ENCODE peak calls at places on chromosomes 1 and 21, in eight cellular contexts. H is gastrocnemius medialis, E is heart left ventricle, F is neural progenitor cell, B is heart right ventricle, W is DND-41, Y is RWPE2, Q is A549. A is an unnamed sample.

GRCh38 chr1:118821801-118822200 is 166.3 kb downstream of the TBX15 start:
- DNase-seq in H (no peak), E (no peak), F (no peak), B (no peak), W (no peak), Y (no peak), Q (no peak), A (no peak)

GRCh38 chr1:232207089-232207723 is 422.7 kb downstream of the SIPA1L2 start:
- DNase-seq in H (no peak), E (no peak), F (no peak), B (no peak), W (no peak), Y (no peak), Q (no peak), A (no peak)

GRCh38 chr1:25427696-25428095 is 3.0 kb upstream of the MACO1 start:
- DNase-seq in H (no peak), E (no peak), F (no peak), B (no peak), W (no peak), Y (no peak), Q (no peak), A (no peak)

GRCh38 chr1:211323156-211324063 is 3.2 kb upstream of the TRAF5 start:
- DNase-seq in H (no peak), E (no peak), F (peak), B (no peak), W (peak), Y (no peak), Q (peak), A (no peak)

GRCh38 chr1:232218955-232219865 is 410.7 kb downstream of the SIPA1L2 start:
- DNase-seq in H (peak), E (peak), F (no peak), B (peak), W (no peak), Y (no peak), Q (no peak), A (no peak)

GRCh38 chr1:83017701-83018100 is 981.2 kb downstream of the TTLL7 start:
- DNase-seq in H (no peak), E (no peak), F (no peak), B (no peak), W (no peak), Y (no peak), Q (no peak), A (no peak)

GRCh38 chr1:178055093-178055492 is 38.8 kb upstream of the RASAL2 start:
- DNase-seq in H (peak), E (peak), F (peak), B (peak), W (peak), Y (no peak), Q (peak), A (no peak)

GRCh38 chr1:18727956-18728355 is 97.3 kb downstream of the PAX7 start:
- DNase-seq in H (no peak), E (no peak), F (peak), B (no peak), W (no peak), Y (no peak), Q (no peak), A (no peak)

GRCh38 chr1:223364685-223365382 is 858 bp upstream of the SUSD4 start:
- DNase-seq in H (no peak), E (peak), F (peak), B (peak), W (peak), Y (no peak), Q (no peak), A (no peak)

GRCh38 chr1:232880354-232880753 is 70.1 kb upstream of the NTPCR start:
- DNase-seq in H (no peak), E (no peak), F (peak), B (no peak), W (peak), Y (no peak), Q (peak), A (no peak)

GRCh38 chr1:227849251-227849650 is 33.8 kb downstream of the PRSS38 start:
- DNase-seq in H (no peak), E (no peak), F (no peak), B (no peak), W (no peak), Y (no peak), Q (no peak), A (no peak)

GRCh38 chr1:217003355-217003754 is 280.1 kb upstream of the ESRRG start:
- DNase-seq in H (no peak), E (no peak), F (no peak), B (no peak), W (no peak), Y (no peak), Q (no peak), A (no peak)

GRCh38 chr1:82065917-82066316 is 265.2 kb downstream of the ADGRL2 start:
- DNase-seq in H (peak), E (peak), F (no peak), B (peak), W (no peak), Y (no peak), Q (no peak), A (no peak)

GRCh38 chr1:228073870-228074545 is 8.5 kb upstream of the ARF1 start:
- DNase-seq in H (no peak), E (peak), F (peak), B (no peak), W (no peak), Y (no peak), Q (no peak), A (no peak)

GRCh38 chr1:212955098-212955497 is 4.8 kb downstream of the VASH2 start:
- DNase-seq in H (no peak), E (no peak), F (no peak), B (no peak), W (no peak), Y (no peak), Q (no peak), A (no peak)

GRCh38 chr1:243264718-243265117 is 8.9 kb downstream of the SDCCAG8 start:
- DNase-seq in H (no peak), E (no peak), F (no peak), B (no peak), W (no peak), Y (no peak), Q (peak), A (no peak)

DNA sequence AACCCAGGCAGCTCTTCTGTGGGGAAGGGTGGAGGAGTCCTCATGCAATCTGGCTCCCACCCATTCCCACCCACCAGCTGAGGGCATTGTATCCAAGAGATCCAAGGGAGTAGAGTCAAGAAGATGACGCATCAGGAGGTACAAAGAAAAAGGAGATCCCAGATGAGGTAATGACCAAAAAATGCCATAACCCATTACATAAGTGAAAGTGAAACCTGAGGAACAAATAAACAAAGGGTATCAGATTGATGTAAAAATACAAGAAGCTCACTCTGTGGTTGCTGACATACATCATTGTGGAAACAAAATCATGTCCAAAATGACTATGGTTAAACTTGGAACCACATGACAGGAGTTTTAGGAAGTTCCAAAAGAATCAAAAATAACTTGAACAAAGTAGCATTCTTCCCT is 42.5 kb downstream of the CCN1 start:
- DNase-seq in H (no peak), E (no peak), F (no peak), B (no peak), W (no peak), Y (no peak), Q (no peak), A (peak)
- TF ChIP-seq CTCF in H (no peak), E (no peak), F (no peak), B (no peak), W (no peak), Y (no peak), Q (no peak), A (no peak)

GRCh38 chr21:45536301-45537081 is 5.7 kb downstream of the SLC19A1 start:
- DNase-seq in H (peak), E (peak), F (peak), B (no peak), W (no peak), Y (peak), Q (no peak), A (no peak)

GRCh38 chr21:45532826-45533730 is 9.2 kb downstream of the SLC19A1 start:
- DNase-seq in H (peak), E (peak), F (no peak), B (no peak), W (no peak), Y (peak), Q (no peak), A (no peak)

GRCh38 chr21:45535341-45536081 is 6.7 kb downstream of the SLC19A1 start:
- DNase-seq in H (peak), E (peak), F (no peak), B (peak), W (no peak), Y (peak), Q (no peak), A (no peak)

GRCh38 chr21:45533731-45534571 is 8.3 kb downstream of the SLC19A1 start:
- DNase-seq in H (peak), E (peak), F (no peak), B (peak), W (no peak), Y (peak), Q (no peak), A (no peak)

GRCh38 chr21:45534591-45535331 is 7.5 kb downstream of the SLC19A1 start:
- DNase-seq in H (peak), E (peak), F (no peak), B (peak), W (no peak), Y (peak), Q (no peak), A (no peak)
- H3K27ac ChIP-seq in H (no peak), E (no peak), F (no peak), B (peak), W (no peak), Y (no peak), Q (no peak), A (no peak)

GRCh38 chr1:184060316-184060715 is 8.8 kb downstream of the TSEN15 start:
- DNase-seq in H (no peak), E (no peak), F (no peak), B (no peak), W (no peak), Y (no peak), Q (no peak), A (no peak)
- TF ChIP-seq CTCF in H (no peak), E (no peak), F (no peak), B (no peak), W (no peak), Y (no peak), Q (no peak), A (no peak)

GRCh38 chr1:188128761-188129160 is 1300.0 kb downstream of the PLA2G4A start:
- DNase-seq in H (no peak), E (no peak), F (no peak), B (no peak), W (no peak), Y (peak), Q (peak), A (no peak)

GRCh38 chr1:188129856-188130838 is 1301.4 kb downstream of the PLA2G4A start:
- DNase-seq in H (no peak), E (no peak), F (no peak), B (no peak), W (no peak), Y (no peak), Q (no peak), A (no peak)

GRCh38 chr1:188122646-188123045 is 1293.9 kb downstream of the PLA2G4A start:
- DNase-seq in H (no peak), E (no peak), F (no peak), B (no peak), W (no peak), Y (no peak), Q (no peak), A (no peak)

GRCh38 chr1:188127507-188127906 is 1298.8 kb downstream of the PLA2G4A start:
- DNase-seq in H (no peak), E (no peak), F (no peak), B (no peak), W (no peak), Y (no peak), Q (no peak), A (no peak)
- H3K27ac ChIP-seq in H (no peak), E (no peak), F (no peak), B (no peak), W (no peak), Y (no peak), Q (no peak), A (no peak)

GRCh38 chr21:36917487-36918158 is 48.8 kb downstream of the HLCS start:
- DNase-seq in H (no peak), E (peak), F (peak), B (no peak), W (no peak), Y (no peak), Q (peak), A (peak)
- TF ChIP-seq CTCF in H (no peak), E (peak), F (peak), B (peak), W (peak), Y (peak), Q (peak), A (peak)

GRCh38 chr1:155008015-155008941 is 5.7 kb downstream of the ZBTB7B start:
- DNase-seq in H (peak), E (peak), F (no peak), B (no peak), W (no peak), Y (peak), Q (no peak), A (no peak)

GRCh38 chr1:155009221-155009711 is 6.7 kb downstream of the ZBTB7B start:
- DNase-seq in H (peak), E (no peak), F (no peak), B (no peak), W (no peak), Y (peak), Q (no peak), A (no peak)

GRCh38 chr1:155005076-155005971 is 2.7 kb downstream of the ZBTB7B start:
- DNase-seq in H (peak), E (peak), F (no peak), B (peak), W (no peak), Y (peak), Q (peak), A (no peak)

GRCh38 chr1:155006601-155007101 is 4.0 kb downstream of the ZBTB7B start:
- DNase-seq in H (peak), E (peak), F (peak), B (no peak), W (peak), Y (no peak), Q (peak), A (no peak)

GRCh38 chr1:155007253-155007828 is 4.7 kb downstream of the ZBTB7B start:
- DNase-seq in H (peak), E (peak), F (no peak), B (peak), W (no peak), Y (no peak), Q (no peak), A (no peak)
- H3K27ac ChIP-seq in H (peak), E (no peak), F (no peak), B (peak), W (no peak), Y (peak), Q (peak), A (no peak)